ENCODE peak calls at places on chromosomes 2 and 18, in eight cellular contexts. N is neural progenitor cell, B is colonic mucosa, G is NB4, X is body of pancreas, D is BJ, M is hepatocyte, U is Calu3. R is an unnamed sample.

GRCh38 chr2:237866119-237866621 is 6.7 kb downstream of the RAMP1 start:
- DNase-seq in N (no peak), B (no peak), G (no peak), X (no peak), D (no peak), M (peak), U (peak), R (no peak)

GRCh38 chr18:49584431-49584830 is 22.6 kb downstream of the LIPG start:
- DNase-seq in N (no peak), B (no peak), G (no peak), X (no peak), D (no peak), M (no peak), U (no peak), R (no peak)

GRCh38 chr2:184004945-184005672 is 593.2 kb upstream of the ZNF804A start:
- DNase-seq in N (no peak), B (no peak), G (no peak), X (no peak), D (no peak), M (no peak), U (no peak), R (no peak)

GRCh38 chr2:86825728-86826386 is 35.1 kb upstream of the CD8A start:
- DNase-seq in N (no peak), B (no peak), G (no peak), X (no peak), D (no peak), M (no peak), U (no peak), R (no peak)

GRCh38 chr2:133993160-133993559 is 260.7 kb upstream of the MGAT5 start:
- DNase-seq in N (no peak), B (no peak), G (no peak), X (no peak), D (no peak), M (peak), U (peak), R (peak)

GRCh38 chr2:15608392-15608761 is 16.7 kb downstream of the DDX1 start:
- DNase-seq in N (no peak), B (no peak), G (no peak), X (no peak), D (no peak), M (no peak), U (no peak), R (no peak)

GRCh38 chr2:190910341-190911136 is 29.9 kb downstream of the GLS start:
- DNase-seq in N (no peak), B (no peak), G (no peak), X (no peak), D (peak), M (no peak), U (no peak), R (no peak)

GRCh38 chr2:98334439-98335078 is 11.7 kb upstream of the CNGA3 start:
- DNase-seq in N (peak), B (no peak), G (no peak), X (no peak), D (peak), M (peak), U (no peak), R (no peak)

GRCh38 chr18:32891797-32892196 is 119.0 kb upstream of the KLHL14 start:
- DNase-seq in N (no peak), B (no peak), G (no peak), X (no peak), D (no peak), M (no peak), U (no peak), R (no peak)

GRCh38 chr2:182142062-182142461 is 156.4 kb downstream of the PPP1R1C start:
- DNase-seq in N (no peak), B (no peak), G (no peak), X (no peak), D (no peak), M (no peak), U (no peak), R (no peak)

GRCh38 chr2:195514365-195514764 is 142.7 kb upstream of the SLC39A10 start:
- DNase-seq in N (no peak), B (no peak), G (no peak), X (no peak), D (no peak), M (no peak), U (no peak), R (no peak)

GRCh38 chr2:1847846-1848598 is 103.7 kb upstream of the PXDN start:
- DNase-seq in N (peak), B (no peak), G (no peak), X (no peak), D (no peak), M (no peak), U (no peak), R (no peak)

GRCh38 chr18:47932603-47933002 is 2.1 kb upstream of the SMAD2 start:
- DNase-seq in N (peak), B (no peak), G (peak), X (no peak), D (no peak), M (no peak), U (peak), R (no peak)

GRCh38 chr2:128438091-128438490 is 119.4 kb upstream of the HS6ST1 start:
- DNase-seq in N (no peak), B (no peak), G (no peak), X (peak), D (no peak), M (no peak), U (no peak), R (no peak)

GRCh38 chr2:105950521-105951389 is 206.0 kb downstream of the NCK2 start:
- DNase-seq in N (peak), B (no peak), G (no peak), X (no peak), D (no peak), M (peak), U (no peak), R (no peak)

GRCh38 chr2:61530365-61531148 is 7.6 kb downstream of the XPO1 start:
- DNase-seq in N (no peak), B (no peak), G (no peak), X (no peak), D (no peak), M (no peak), U (no peak), R (no peak)

GRCh38 chr2:134141598-134142340 is 112.1 kb upstream of the MGAT5 start:
- DNase-seq in N (no peak), B (peak), G (no peak), X (no peak), D (no peak), M (no peak), U (no peak), R (no peak)

GRCh38 chr2:37588316-37588777 is 83.1 kb downstream of the CDC42EP3 start:
- DNase-seq in N (no peak), B (no peak), G (no peak), X (no peak), D (no peak), M (no peak), U (peak), R (no peak)

GRCh38 chr18:68219867-68220266 is 495.0 kb downstream of the TMX3 start:
- DNase-seq in N (no peak), B (no peak), G (no peak), X (no peak), D (peak), M (no peak), U (no peak), R (no peak)

GRCh38 chr18:56641714-56642331 is 3.4 kb upstream of the TXNL1 start:
- DNase-seq in N (no peak), B (no peak), G (no peak), X (no peak), D (no peak), M (no peak), U (peak), R (no peak)

GRCh38 chr2:23760746-23761145 is 166.2 kb downstream of the ATAD2B start:
- DNase-seq in N (no peak), B (no peak), G (peak), X (no peak), D (no peak), M (peak), U (no peak), R (no peak)

GRCh38 chr2:9748586-9748985 is 94.7 kb upstream of the TAF1B start:
- DNase-seq in N (no peak), B (no peak), G (no peak), X (no peak), D (no peak), M (peak), U (no peak), R (no peak)

GRCh38 chr2:107588960-107589542 is 237.6 kb upstream of the RGPD4 start:
- DNase-seq in N (no peak), B (no peak), G (no peak), X (no peak), D (no peak), M (no peak), U (no peak), R (no peak)

GRCh38 chr2:45263147-45263546 is 253.9 kb upstream of the SIX2 start:
- DNase-seq in N (no peak), B (no peak), G (peak), X (no peak), D (no peak), M (no peak), U (peak), R (no peak)

GRCh38 chr2:70720124-70720523 is 47.9 kb downstream of the ADD2 start:
- DNase-seq in N (no peak), B (no peak), G (no peak), X (no peak), D (no peak), M (no peak), U (no peak), R (no peak)

GRCh38 chr2:70716951-70717350 is 51.0 kb downstream of the ADD2 start:
- DNase-seq in N (no peak), B (no peak), G (no peak), X (no peak), D (no peak), M (no peak), U (no peak), R (no peak)

GRCh38 chr2:70718736-70719135 is 49.3 kb downstream of the ADD2 start:
- DNase-seq in N (no peak), B (no peak), G (no peak), X (no peak), D (no peak), M (no peak), U (no peak), R (no peak)

GRCh38 chr2:70717431-70718038 is 50.5 kb downstream of the ADD2 start:
- DNase-seq in N (no peak), B (no peak), G (no peak), X (no peak), D (no peak), M (no peak), U (no peak), R (no peak)

DNA sequence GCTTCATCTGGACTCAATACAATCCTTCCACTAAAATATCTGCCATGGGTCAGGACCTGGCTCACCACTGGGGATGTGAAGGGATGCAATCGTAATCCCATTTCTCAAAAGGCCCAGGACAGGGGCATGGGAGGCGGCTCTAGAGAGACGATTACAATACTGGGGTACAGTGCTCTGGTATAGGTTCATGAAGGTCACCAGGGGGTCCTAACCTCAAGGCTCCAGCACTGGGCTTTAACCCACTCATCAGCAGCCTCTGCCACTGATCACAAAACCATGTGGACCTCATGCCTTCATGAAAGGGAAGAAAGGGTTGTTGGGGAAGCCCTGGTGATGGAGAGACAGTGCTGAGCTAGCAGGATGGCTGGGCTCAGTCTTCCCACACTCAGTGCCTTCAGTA is 48.8 kb downstream of the ADD2 start:
- DNase-seq in N (no peak), B (no peak), G (no peak), X (no peak), D (no peak), M (no peak), U (no peak), R (no peak)
- TF ChIP-seq CTCF in N (no peak), B (no peak), G (no peak), X (no peak), D (no peak), M (no peak), U (no peak), R (no peak)

GRCh38 chr2:120879401-120880295 is 144.0 kb downstream of the GLI2 start:
- DNase-seq in N (peak), B (no peak), G (no peak), X (no peak), D (no peak), M (no peak), U (no peak), R (no peak)
- TF ChIP-seq CTCF in N (peak), B (no peak), G (no peak), X (no peak), D (no peak), M (no peak), U (no peak), R (no peak)

GRCh38 chr2:175964195-175964594 is 37.9 kb downstream of the LNPK start:
- DNase-seq in N (no peak), B (no peak), G (peak), X (no peak), D (no peak), M (no peak), U (peak), R (no peak)
- TF ChIP-seq CTCF in N (peak), B (no peak), G (peak), X (peak), D (no peak), M (peak), U (no peak), R (no peak)

GRCh38 chr2:222480497-222480896 is 56.2 kb downstream of the SGPP2 start:
- DNase-seq in N (no peak), B (no peak), G (no peak), X (no peak), D (no peak), M (no peak), U (no peak), R (no peak)

GRCh38 chr2:222485367-222486211 is 61.2 kb downstream of the SGPP2 start:
- DNase-seq in N (peak), B (no peak), G (no peak), X (no peak), D (no peak), M (no peak), U (no peak), R (no peak)

GRCh38 chr2:222481941-222482340 is 57.6 kb downstream of the SGPP2 start:
- DNase-seq in N (no peak), B (no peak), G (no peak), X (no peak), D (no peak), M (no peak), U (no peak), R (no peak)

GRCh38 chr2:222479855-222480254 is 55.5 kb downstream of the SGPP2 start:
- DNase-seq in N (no peak), B (no peak), G (no peak), X (no peak), D (no peak), M (no peak), U (no peak), R (no peak)

DNA sequence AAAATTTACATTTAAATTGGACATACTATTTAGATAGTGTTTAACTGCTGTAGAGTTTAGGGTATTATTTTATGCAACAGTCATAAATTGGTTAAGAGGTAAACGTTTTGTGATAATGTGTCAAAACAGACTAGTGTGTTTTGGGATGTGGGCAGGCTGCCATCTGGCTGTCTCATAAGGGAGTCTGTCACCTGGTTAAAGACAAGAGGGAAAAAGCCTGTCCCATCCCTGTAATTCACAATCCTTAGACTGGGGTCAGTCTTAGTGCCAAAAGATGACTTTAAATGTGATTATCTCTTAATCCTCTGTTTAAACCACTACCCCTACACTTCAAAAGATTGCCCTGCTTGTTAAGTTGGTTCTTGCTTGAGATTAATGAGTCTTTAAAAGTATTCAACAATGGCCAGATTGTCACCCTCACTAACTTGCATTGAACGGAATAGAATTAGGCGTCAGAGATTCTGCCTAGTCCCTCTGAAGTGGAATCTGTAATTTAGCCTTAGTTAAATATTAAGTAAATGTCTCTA is 59.2 kb downstream of the SGPP2 start:
- DNase-seq in N (peak), B (peak), G (peak), X (no peak), D (no peak), M (no peak), U (peak), R (no peak)
- TF ChIP-seq CTCF in N (peak), B (no peak), G (no peak), X (no peak), D (no peak), M (peak), U (no peak), R (no peak)

DNA sequence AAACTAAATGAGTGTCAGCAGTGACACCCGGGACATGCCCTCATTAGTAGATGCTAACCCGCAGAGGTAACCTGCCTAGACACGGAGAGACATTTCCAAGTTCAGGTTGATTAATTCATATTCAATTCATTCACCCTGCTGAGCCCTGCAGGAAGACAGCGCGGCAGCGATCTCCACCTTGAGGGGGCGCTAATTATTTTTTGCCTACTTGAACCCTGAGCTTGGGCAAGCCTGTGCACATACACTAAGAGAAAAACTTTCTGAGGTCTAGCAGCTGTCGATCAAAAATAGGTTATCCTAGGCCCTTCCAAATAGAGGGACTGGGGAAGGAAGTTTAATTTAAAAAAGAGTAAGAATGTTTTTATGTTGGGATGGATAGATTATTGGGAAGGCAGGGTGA is 1.3 kb upstream of the LYPD6 start:
- DNase-seq in N (no peak), B (peak), G (peak), X (peak), D (no peak), M (peak), U (peak), R (peak)
- TF ChIP-seq CTCF in N (peak), B (peak), G (peak), X (peak), D (peak), M (peak), U (peak), R (peak)

GRCh38 chr2:74119912-74120825 is 27.5 kb downstream of the BOLA3 start:
- DNase-seq in N (peak), B (peak), G (peak), X (peak), D (peak), M (peak), U (peak), R (peak)

DNA sequence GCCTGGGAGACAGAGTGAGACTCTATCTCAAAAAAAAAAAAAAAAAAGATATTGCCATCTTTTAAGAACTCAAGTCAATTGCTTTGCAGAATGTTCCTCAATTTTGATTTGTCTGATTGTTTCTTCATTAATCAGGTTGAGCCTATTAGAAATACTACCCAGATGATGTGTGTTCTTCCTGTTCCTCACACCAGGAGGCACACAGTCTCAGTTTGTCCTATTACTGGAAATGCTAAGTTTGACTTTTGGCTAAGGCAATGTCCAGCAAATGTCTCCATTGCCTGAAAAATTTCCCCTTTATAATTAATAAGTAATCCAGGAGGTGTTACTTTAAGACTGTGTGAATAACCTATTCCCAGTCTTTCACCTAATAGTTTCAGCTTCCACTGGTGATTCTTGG is 28.4 kb downstream of the BOLA3 start:
- DNase-seq in N (no peak), B (no peak), G (peak), X (no peak), D (no peak), M (no peak), U (no peak), R (no peak)
- TF ChIP-seq CTCF in N (no peak), B (no peak), G (no peak), X (no peak), D (no peak), M (no peak), U (no peak), R (no peak)

DNA sequence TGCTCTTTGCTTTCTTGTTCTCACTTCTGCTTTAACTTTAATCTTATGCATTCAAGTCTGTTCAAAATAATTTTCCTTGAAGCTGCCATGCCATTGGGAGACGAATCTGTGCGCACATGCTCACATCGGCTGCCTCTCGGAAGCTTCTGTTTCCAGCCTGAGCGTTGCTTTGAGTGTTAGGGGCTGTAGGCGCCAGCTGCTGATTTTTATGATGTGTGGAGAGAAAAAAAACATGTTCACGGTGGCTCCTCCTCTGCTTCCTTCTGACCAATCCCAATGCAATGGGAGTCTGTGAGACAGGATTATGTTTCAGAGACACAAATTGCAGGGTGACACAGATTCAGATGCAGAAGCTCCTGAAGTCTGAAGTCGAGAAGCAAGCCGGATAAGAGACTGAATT is at the start of gene MC4R:
- DNase-seq in N (peak), B (peak), G (peak), X (no peak), D (peak), M (peak), U (peak), R (peak)
- TF ChIP-seq CTCF in N (no peak), B (no peak), G (no peak), X (no peak), D (no peak), M (no peak), U (no peak), R (no peak)

GRCh38 chr2:201451330-201452057 is at the start of the genes STRADB and TRAK2:
- DNase-seq in N (peak), B (peak), G (peak), X (peak), D (peak), M (peak), U (peak), R (peak)
- TF ChIP-seq CTCF in N (peak), B (peak), G (no peak), X (peak), D (peak), M (peak), U (peak), R (peak)

GRCh38 chr2:239745790-239746308 is 279.3 kb downstream of the NDUFA10 start:
- DNase-seq in N (peak), B (no peak), G (no peak), X (no peak), D (no peak), M (no peak), U (no peak), R (no peak)
- TF ChIP-seq CTCF in N (no peak), B (no peak), G (no peak), X (no peak), D (no peak), M (no peak), U (no peak), R (no peak)

R was measured in glutamatergic neuron.